ENCODE peak calls at places on chromosomes 11 and 22, in seven cellular contexts. P is HFF-Myc, M is stomach, J is tibial artery, S is GM23248, V is pancreas, D is fibroblast of lung. N is an unnamed sample.

GRCh38 chr11:115324569-115325432 is 179.4 kb downstream of the CADM1 start:
- DNase-seq in D (peak), J (no peak), S (peak), V (peak), P (peak), M (peak), N (peak)

GRCh38 chr11:31646206-31646605 is 136.6 kb downstream of the ELP4 start:
- DNase-seq in S (peak), J (no peak), M (no peak), P (no peak), D (no peak), V (no peak), N (no peak)

GRCh38 chr22:31647516-31647915 is 14.5 kb downstream of the PISD start:
- DNase-seq in P (no peak), M (no peak), J (no peak), D (peak), S (peak), V (no peak), N (peak)

GRCh38 chr22:32322986-32323385 is 34.7 kb upstream of the RFPL3 start:
- DNase-seq in S (no peak), P (no peak), J (peak), D (no peak), M (peak), V (no peak), N (no peak)

GRCh38 chr11:10197091-10197490 is 96.9 kb downstream of the SBF2 start:
- DNase-seq in M (no peak), V (no peak), S (peak), P (peak), J (no peak), D (peak), N (peak)

GRCh38 chr22:40200795-40201194 is 23.1 kb downstream of the TNRC6B start:
- DNase-seq in P (no peak), V (no peak), S (no peak), M (no peak), J (no peak), D (no peak), N (no peak)

GRCh38 chr11:96311120-96311568 is 31.9 kb downstream of the MAML2 start:
- DNase-seq in J (no peak), D (peak), V (no peak), S (peak), P (no peak), M (no peak), N (no peak)

GRCh38 chr11:112541140-112541901 is 280.7 kb upstream of the PLET1 start:
- DNase-seq in S (no peak), J (no peak), P (no peak), V (no peak), D (no peak), M (no peak), N (no peak)

GRCh38 chr22:46373166-46373565 is 37.7 kb downstream of the TRMU start:
- DNase-seq in M (peak), J (no peak), D (no peak), P (no peak), S (no peak), V (peak), N (no peak)

GRCh38 chr11:27514558-27514957 is 8.0 kb upstream of the LIN7C start:
- DNase-seq in S (peak), D (peak), J (no peak), V (no peak), M (no peak), P (no peak), N (no peak)

GRCh38 chr11:129815596-129816461 is at the start of gene TMEM45B:
- DNase-seq in M (peak), P (no peak), S (no peak), D (no peak), V (peak), J (no peak), N (no peak)

GRCh38 chr11:107785401-107785800 is 73.2 kb downstream of the SLC35F2 start:
- DNase-seq in S (peak), D (peak), V (no peak), J (no peak), M (no peak), P (no peak), N (peak)

GRCh38 chr11:119419834-119420492 is 3.0 kb downstream of the THY1 start:
- DNase-seq in P (no peak), D (no peak), J (no peak), V (no peak), S (no peak), M (no peak), N (no peak)

GRCh38 chr11:8838248-8838647 is 72.7 kb upstream of the AKIP1 start:
- DNase-seq in V (no peak), S (peak), M (no peak), P (peak), D (peak), J (no peak), N (peak)

GRCh38 chr11:10581481-10582019 is 13.1 kb upstream of the LYVE1 start:
- DNase-seq in P (no peak), D (no peak), M (no peak), V (no peak), J (peak), S (peak), N (no peak)

GRCh38 chr11:77196961-77197360 is 68.9 kb downstream of the MYO7A start:
- DNase-seq in P (no peak), V (no peak), D (no peak), M (no peak), J (no peak), S (no peak), N (no peak)

GRCh38 chr22:19766506-19767426 is 6.2 kb downstream of the TBX1 start:
- DNase-seq in V (peak), M (peak), S (peak), J (no peak), P (no peak), D (no peak), N (no peak)

GRCh38 chr11:26072612-26073011 is 259.3 kb upstream of the ANO3 start:
- DNase-seq in M (no peak), V (no peak), S (no peak), J (no peak), D (no peak), P (no peak), N (no peak)

GRCh38 chr11:95088946-95089619 is 563 bp upstream of the ENDOD1 start:
- DNase-seq in J (no peak), D (no peak), M (peak), S (peak), P (no peak), V (no peak), N (no peak)

GRCh38 chr11:113419426-113420003 is 31.9 kb downstream of the ANKK1 start:
- DNase-seq in D (no peak), V (no peak), P (no peak), J (no peak), S (no peak), M (no peak), N (no peak)

GRCh38 chr11:95283146-95283545 is 52.1 kb upstream of the SESN3 start:
- DNase-seq in P (no peak), M (no peak), V (no peak), S (no peak), J (no peak), D (no peak), N (no peak)

GRCh38 chr22:26952654-26953379 is 295.4 kb downstream of the MIAT start:
- DNase-seq in S (no peak), P (no peak), V (no peak), J (no peak), D (no peak), M (no peak), N (no peak)

GRCh38 chr22:26952004-26952403 is 294.6 kb downstream of the MIAT start:
- DNase-seq in D (no peak), V (no peak), J (no peak), M (no peak), P (no peak), S (no peak), N (no peak)

GRCh38 chr22:26957176-26957575 is 299.8 kb downstream of the MIAT start:
- DNase-seq in V (no peak), P (no peak), D (no peak), M (no peak), S (no peak), J (no peak), N (no peak)

GRCh38 chr22:26956346-26956745 is 299.0 kb downstream of the MIAT start:
- DNase-seq in D (no peak), V (no peak), P (no peak), M (no peak), S (no peak), J (no peak), N (no peak)

DNA sequence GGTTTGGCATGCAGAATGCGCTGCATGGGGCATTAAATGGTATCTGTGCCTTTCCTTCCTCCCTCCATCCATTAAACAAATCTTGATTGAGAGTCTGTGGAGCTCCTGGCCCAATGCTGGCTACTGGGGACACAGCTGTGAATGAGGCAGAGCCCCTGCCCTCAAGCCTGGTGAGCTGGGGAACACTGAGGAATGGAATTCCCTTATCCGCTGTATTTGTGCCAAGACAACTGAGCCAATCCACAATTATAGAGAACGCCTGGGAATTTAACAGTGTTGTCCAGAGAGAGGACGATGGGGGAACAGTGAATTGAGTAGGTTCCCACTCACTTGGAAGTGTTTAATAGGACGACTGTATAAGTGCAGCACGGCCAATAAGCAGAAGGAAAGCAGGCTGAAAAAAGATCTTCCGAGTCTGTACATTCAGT is 296.0 kb downstream of the MIAT start:
- DNase-seq in S (no peak), D (no peak), P (no peak), M (no peak), V (no peak), J (no peak), N (no peak)
- H3K4me3 ChIP-seq in S (no peak), D (no peak), P (no peak), M (no peak), V (no peak), J (no peak), N (no peak)

DNA sequence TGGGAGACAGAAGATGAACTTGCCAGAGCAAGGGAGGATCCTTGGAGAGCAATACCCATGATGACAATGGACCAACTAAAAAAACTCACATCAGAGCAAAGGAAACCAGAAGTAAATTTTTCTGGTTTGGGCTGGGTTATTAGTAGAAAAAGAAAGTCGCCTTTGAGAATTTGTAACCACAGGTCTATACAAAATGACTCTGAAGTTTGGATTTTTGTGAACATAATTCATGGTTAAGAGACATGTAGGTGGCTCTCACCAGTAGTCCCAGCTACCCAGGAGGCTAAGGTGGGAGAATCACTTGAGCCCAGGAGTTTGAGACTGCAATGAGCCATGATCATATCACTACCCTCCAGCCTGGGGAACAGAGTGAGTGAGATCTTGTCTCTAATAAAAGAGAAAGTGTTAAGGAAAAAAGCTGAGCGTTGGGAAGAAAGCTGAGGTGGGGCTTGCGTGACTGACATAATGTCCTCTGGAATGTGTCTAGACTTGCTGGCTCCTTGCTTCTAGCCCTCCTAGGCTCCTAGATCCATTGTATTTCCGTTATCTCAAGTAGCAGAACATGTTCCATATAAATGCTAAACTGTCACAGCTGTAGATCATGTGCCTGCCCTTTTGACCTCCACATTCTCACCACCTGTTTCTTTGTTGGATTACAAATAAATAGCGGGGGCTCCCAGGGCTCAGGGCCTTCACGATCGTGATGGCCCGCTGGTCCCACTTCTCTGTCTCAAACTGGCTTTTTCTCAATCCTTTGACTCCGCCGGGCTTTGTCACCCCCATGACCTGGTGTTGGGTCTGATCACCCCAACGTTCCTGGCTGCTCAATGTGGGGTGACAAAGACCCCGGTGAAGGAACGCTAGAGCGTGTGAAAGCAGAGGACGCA is 56.2 kb upstream of the SC5D start:
- DNase-seq in M (no peak), S (peak), P (no peak), V (no peak), D (no peak), J (no peak), N (no peak)
- H3K4me3 ChIP-seq in M (no peak), S (peak), P (no peak), V (no peak), D (no peak), J (no peak), N (no peak)

DNA sequence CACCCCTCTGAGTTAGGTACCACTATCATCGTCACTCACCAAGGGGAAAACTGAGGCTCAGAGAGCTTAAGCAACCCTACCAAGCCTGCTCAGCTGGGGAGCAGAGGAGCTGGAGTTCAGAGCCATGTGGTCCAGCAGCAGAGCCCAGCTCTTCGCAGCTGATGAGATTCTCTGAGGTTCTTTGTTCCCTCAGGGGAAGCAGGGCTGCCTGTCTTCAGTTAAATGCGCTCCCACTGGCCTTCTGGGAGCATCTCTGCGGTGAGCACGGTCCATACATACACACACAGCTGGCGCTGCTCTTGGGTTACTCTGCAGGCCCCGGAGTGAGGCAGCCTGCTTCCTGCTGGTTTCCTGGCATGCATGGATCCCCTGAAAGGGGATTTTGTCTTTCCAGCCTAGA is 5.2 kb upstream of the PTGDR2 start:
- DNase-seq in M (no peak), S (no peak), D (no peak), J (no peak), P (no peak), V (no peak), N (peak)
- H3K4me3 ChIP-seq in M (no peak), S (no peak), D (no peak), J (no peak), P (no peak), V (no peak), N (no peak)

GRCh38 chr11:73625690-73626318 is 20.6 kb upstream of the PLEKHB1 start:
- DNase-seq in J (peak), P (peak), D (peak), M (peak), V (peak), S (peak), N (peak)
- H3K4me3 ChIP-seq in J (peak), P (no peak), D (peak), M (no peak), V (no peak), S (peak), N (peak)

GRCh38 chr11:455566-456147 is 5.6 kb downstream of the PTDSS2 start:
- DNase-seq in S (no peak), J (no peak), P (no peak), D (no peak), M (no peak), V (no peak), N (no peak)
- H3K4me3 ChIP-seq in S (no peak), J (no peak), P (no peak), D (no peak), M (no peak), V (no peak), N (no peak)

GRCh38 chr11:117905524-117905923 is 23.7 kb downstream of the TMPRSS13 start:
- DNase-seq in M (no peak), J (no peak), D (no peak), V (no peak), S (no peak), P (no peak), N (no peak)

GRCh38 chr11:117908261-117908895 is 20.8 kb downstream of the TMPRSS13 start:
- DNase-seq in J (peak), M (no peak), P (no peak), S (no peak), V (no peak), D (no peak), N (no peak)

GRCh38 chr11:117907276-117908110 is 21.7 kb downstream of the TMPRSS13 start:
- DNase-seq in J (peak), M (peak), V (peak), S (peak), P (peak), D (peak), N (peak)

GRCh38 chr11:117908959-117909610 is 20.1 kb downstream of the TMPRSS13 start:
- DNase-seq in D (no peak), M (no peak), J (peak), S (no peak), P (no peak), V (no peak), N (no peak)

DNA sequence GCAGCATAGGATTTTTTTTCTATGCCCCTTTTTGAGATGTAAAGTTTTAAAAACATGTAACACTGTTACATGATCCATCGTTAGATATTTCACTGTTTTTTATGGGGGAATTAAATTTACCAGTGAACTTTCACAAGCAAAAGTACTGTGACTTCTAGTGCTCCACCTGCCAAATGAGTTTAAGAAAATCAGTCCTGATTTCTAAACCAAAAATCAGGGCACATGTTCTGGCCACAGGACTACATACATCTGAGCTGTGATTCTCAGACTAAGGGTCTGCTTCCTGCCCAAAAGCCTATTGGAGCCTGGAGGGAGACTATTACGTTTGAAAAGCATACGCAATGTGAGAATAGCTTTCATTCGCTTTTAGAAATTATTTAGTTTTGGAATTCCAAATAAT is 22.5 kb downstream of the TMPRSS13 start:
- DNase-seq in M (no peak), P (no peak), J (no peak), V (no peak), S (no peak), D (no peak), N (no peak)
- H3K4me3 ChIP-seq in M (no peak), P (no peak), J (no peak), V (no peak), S (no peak), D (no peak), N (no peak)

N was measured in skeletal muscle cell.